ENCODE peak calls at places on chromosomes 11 and 22, in seven cellular contexts. One of them, this sample, is unnamed.

GRCh38 chr11:5808500-5809121 is at the start of gene OR52N2:
- DNase-seq in transverse colon: peak
- DNase-seq in H1: no peak
- DNase-seq in sigmoid colon: peak
- DNase-seq in SK-N-SH: peak
- DNase-seq in stomach: peak
- DNase-seq in suprapubic skin: peak
- DNase-seq in this sample: peak

GRCh38 chr11:123166095-123166559 is 28.9 kb downstream of the CLMP start:
- DNase-seq in stomach: no peak
- DNase-seq in SK-N-SH: peak
- DNase-seq in transverse colon: peak
- DNase-seq in suprapubic skin: no peak
- DNase-seq in H1: peak
- DNase-seq in sigmoid colon: peak
- DNase-seq in this sample: no peak

GRCh38 chr11:47924184-47924671 is 56.1 kb upstream of the PTPRJ start:
- DNase-seq in stomach: peak
- DNase-seq in transverse colon: no peak
- DNase-seq in sigmoid colon: no peak
- DNase-seq in SK-N-SH: no peak
- DNase-seq in suprapubic skin: no peak
- DNase-seq in H1: no peak
- DNase-seq in this sample: peak

GRCh38 chr11:78801161-78801884 is 226.7 kb upstream of the NARS2 start:
- DNase-seq in H1: no peak
- DNase-seq in stomach: peak
- DNase-seq in suprapubic skin: peak
- DNase-seq in transverse colon: peak
- DNase-seq in sigmoid colon: peak
- DNase-seq in SK-N-SH: no peak
- DNase-seq in this sample: peak

GRCh38 chr11:17371614-17372013 is 16.8 kb downstream of the KCNJ11 start:
- DNase-seq in stomach: no peak
- DNase-seq in suprapubic skin: no peak
- DNase-seq in transverse colon: no peak
- DNase-seq in sigmoid colon: no peak
- DNase-seq in SK-N-SH: no peak
- DNase-seq in H1: no peak
- DNase-seq in this sample: no peak

GRCh38 chr11:57638005-57638760 is 11.5 kb downstream of the YPEL4 start:
- DNase-seq in transverse colon: peak
- DNase-seq in suprapubic skin: peak
- DNase-seq in H1: peak
- DNase-seq in sigmoid colon: peak
- DNase-seq in stomach: peak
- DNase-seq in SK-N-SH: peak
- DNase-seq in this sample: peak

GRCh38 chr11:65891180-65892136 is 985 bp downstream of the CCDC85B start:
- DNase-seq in stomach: no peak
- DNase-seq in suprapubic skin: no peak
- DNase-seq in SK-N-SH: peak
- DNase-seq in transverse colon: no peak
- DNase-seq in sigmoid colon: peak
- DNase-seq in H1: no peak
- DNase-seq in this sample: peak

GRCh38 chr11:40062616-40063015 is 1396.8 kb downstream of the LRRC4C start:
- DNase-seq in H1: no peak
- DNase-seq in sigmoid colon: no peak
- DNase-seq in SK-N-SH: no peak
- DNase-seq in stomach: no peak
- DNase-seq in suprapubic skin: no peak
- DNase-seq in transverse colon: no peak
- DNase-seq in this sample: no peak

GRCh38 chr11:57471496-57471895 is 11.2 kb downstream of the RTN4RL2 start:
- DNase-seq in transverse colon: no peak
- DNase-seq in suprapubic skin: no peak
- DNase-seq in sigmoid colon: no peak
- DNase-seq in H1: no peak
- DNase-seq in stomach: peak
- DNase-seq in SK-N-SH: no peak
- DNase-seq in this sample: no peak

GRCh38 chr11:33735166-33735425 is 1.1 kb downstream of the CD59 start:
- DNase-seq in sigmoid colon: no peak
- DNase-seq in stomach: no peak
- DNase-seq in SK-N-SH: no peak
- DNase-seq in transverse colon: no peak
- DNase-seq in H1: no peak
- DNase-seq in suprapubic skin: no peak
- DNase-seq in this sample: peak

GRCh38 chr22:29710922-29711593 is 8.7 kb upstream of the CABP7 start:
- DNase-seq in sigmoid colon: no peak
- DNase-seq in transverse colon: peak
- DNase-seq in suprapubic skin: no peak
- DNase-seq in stomach: peak
- DNase-seq in H1: no peak
- DNase-seq in SK-N-SH: peak
- DNase-seq in this sample: no peak

GRCh38 chr11:111528557-111528956 is 12.0 kb upstream of the LAYN start:
- DNase-seq in H1: no peak
- DNase-seq in sigmoid colon: no peak
- DNase-seq in suprapubic skin: no peak
- DNase-seq in transverse colon: no peak
- DNase-seq in stomach: no peak
- DNase-seq in SK-N-SH: no peak
- DNase-seq in this sample: no peak

GRCh38 chr22:25409240-25409639 is 155.2 kb upstream of the GRK3 start:
- DNase-seq in sigmoid colon: no peak
- DNase-seq in suprapubic skin: peak
- DNase-seq in stomach: no peak
- DNase-seq in SK-N-SH: no peak
- DNase-seq in H1: no peak
- DNase-seq in transverse colon: no peak
- DNase-seq in this sample: no peak

GRCh38 chr11:58963551-58964075 is 24.3 kb downstream of the GLYATL1 start:
- DNase-seq in transverse colon: no peak
- DNase-seq in sigmoid colon: no peak
- DNase-seq in suprapubic skin: no peak
- DNase-seq in SK-N-SH: peak
- DNase-seq in H1: peak
- DNase-seq in stomach: peak
- DNase-seq in this sample: peak

GRCh38 chr11:120035756-120036155 is 102.2 kb downstream of the TRIM29 start:
- DNase-seq in SK-N-SH: no peak
- DNase-seq in sigmoid colon: no peak
- DNase-seq in suprapubic skin: peak
- DNase-seq in H1: no peak
- DNase-seq in transverse colon: no peak
- DNase-seq in stomach: no peak
- DNase-seq in this sample: no peak

GRCh38 chr22:31630331-31631329 is 31.4 kb downstream of the PISD start:
- DNase-seq in transverse colon: peak
- DNase-seq in stomach: peak
- DNase-seq in sigmoid colon: peak
- DNase-seq in suprapubic skin: peak
- DNase-seq in SK-N-SH: peak
- DNase-seq in H1: peak
- DNase-seq in this sample: peak

GRCh38 chr11:102476812-102477211 is 24.2 kb upstream of the TMEM123 start:
- DNase-seq in stomach: peak
- DNase-seq in SK-N-SH: no peak
- DNase-seq in H1: no peak
- DNase-seq in transverse colon: peak
- DNase-seq in sigmoid colon: no peak
- DNase-seq in suprapubic skin: no peak
- DNase-seq in this sample: no peak

GRCh38 chr22:50191041-50191740 is 5.5 kb downstream of the TRABD start:
- DNase-seq in stomach: peak
- DNase-seq in SK-N-SH: peak
- DNase-seq in transverse colon: peak
- DNase-seq in H1: no peak
- DNase-seq in suprapubic skin: no peak
- DNase-seq in sigmoid colon: no peak
- DNase-seq in this sample: peak

GRCh38 chr11:117669062-117669461 is 128.0 kb downstream of the DSCAML1 start:
- DNase-seq in suprapubic skin: no peak
- DNase-seq in H1: no peak
- DNase-seq in transverse colon: no peak
- DNase-seq in sigmoid colon: no peak
- DNase-seq in stomach: no peak
- DNase-seq in SK-N-SH: no peak
- DNase-seq in this sample: peak
- TF ChIP-seq POLR2AphosphoS5 in suprapubic skin: no peak
- TF ChIP-seq POLR2AphosphoS5 in H1: no peak
- TF ChIP-seq POLR2AphosphoS5 in transverse colon: no peak
- TF ChIP-seq POLR2AphosphoS5 in sigmoid colon: no peak
- TF ChIP-seq POLR2AphosphoS5 in stomach: no peak
- TF ChIP-seq POLR2AphosphoS5 in SK-N-SH: no peak
- TF ChIP-seq POLR2AphosphoS5 in this sample: no peak

GRCh38 chr11:73384531-73384870 is 8.3 kb downstream of the RELT start:
- DNase-seq in SK-N-SH: no peak
- DNase-seq in H1: no peak
- DNase-seq in suprapubic skin: no peak
- DNase-seq in sigmoid colon: no peak
- DNase-seq in transverse colon: no peak
- DNase-seq in stomach: no peak
- DNase-seq in this sample: no peak
- H3K4me3 ChIP-seq in SK-N-SH: no peak
- H3K4me3 ChIP-seq in H1: no peak
- H3K4me3 ChIP-seq in suprapubic skin: no peak
- H3K4me3 ChIP-seq in sigmoid colon: no peak
- H3K4me3 ChIP-seq in transverse colon: no peak
- H3K4me3 ChIP-seq in stomach: no peak
- H3K4me3 ChIP-seq in this sample: no peak

GRCh38 chr22:17917490-17917983 is 106.8 kb downstream of the MICAL3 start:
- DNase-seq in stomach: no peak
- DNase-seq in H1: no peak
- DNase-seq in suprapubic skin: no peak
- DNase-seq in SK-N-SH: no peak
- DNase-seq in sigmoid colon: peak
- DNase-seq in transverse colon: peak
- DNase-seq in this sample: no peak
- TF ChIP-seq EP300 in stomach: no peak
- TF ChIP-seq EP300 in H1: no peak
- TF ChIP-seq EP300 in suprapubic skin: no peak
- TF ChIP-seq EP300 in SK-N-SH: no peak
- TF ChIP-seq EP300 in sigmoid colon: no peak
- TF ChIP-seq EP300 in transverse colon: no peak
- TF ChIP-seq EP300 in this sample: no peak

GRCh38 chr11:82927264-82927880 is 25.8 kb downstream of the DDIAS start:
- DNase-seq in SK-N-SH: peak
- DNase-seq in stomach: no peak
- DNase-seq in suprapubic skin: no peak
- DNase-seq in H1: no peak
- DNase-seq in transverse colon: no peak
- DNase-seq in sigmoid colon: no peak
- DNase-seq in this sample: no peak
- TF ChIP-seq POLR2AphosphoS5 in SK-N-SH: no peak
- TF ChIP-seq POLR2AphosphoS5 in stomach: no peak
- TF ChIP-seq POLR2AphosphoS5 in suprapubic skin: no peak
- TF ChIP-seq POLR2AphosphoS5 in H1: no peak
- TF ChIP-seq POLR2AphosphoS5 in transverse colon: no peak
- TF ChIP-seq POLR2AphosphoS5 in sigmoid colon: no peak
- TF ChIP-seq POLR2AphosphoS5 in this sample: no peak

GRCh38 chr11:64608636-64609035 is 17.6 kb downstream of the SLC22A12 start:
- DNase-seq in suprapubic skin: no peak
- DNase-seq in sigmoid colon: no peak
- DNase-seq in stomach: no peak
- DNase-seq in H1: no peak
- DNase-seq in SK-N-SH: no peak
- DNase-seq in transverse colon: no peak
- DNase-seq in this sample: no peak
- H3K4me3 ChIP-seq in suprapubic skin: no peak
- H3K4me3 ChIP-seq in sigmoid colon: no peak
- H3K4me3 ChIP-seq in stomach: no peak
- H3K4me3 ChIP-seq in H1: no peak
- H3K4me3 ChIP-seq in SK-N-SH: no peak
- H3K4me3 ChIP-seq in transverse colon: no peak
- H3K4me3 ChIP-seq in this sample: no peak